ENCODE peak calls at places on chromosomes 1 and 21, in nine cellular contexts. A is stomach; B is tibial artery; K is esophagus squamous epithelium; I is lung; C is fibroblast of mammary gland; S is fibroblast of lung; W is astrocyte; X is CD8-positive, alpha-beta T cell. N is an unnamed sample.
A peak's percentile ranks its signal among the peaks of the same experiment; 100 is the strongest.

GRCh38 chr1:42940851-42941639 is 17.6 kb downstream of the SLC2A1 start:
- DNase-seq in A (no peak), B (peak; percentile 80), K (no peak), I (no peak), C (peak; percentile 92), S (peak; percentile 100), W (peak; percentile 100), X (no peak), N (no peak)

GRCh38 chr1:201511925-201512539 is 5.1 kb upstream of the CSRP1 start:
- DNase-seq in A (peak; percentile 72), B (peak; percentile 84), K (no peak), I (peak; percentile 83), C (no peak), S (no peak), W (no peak), X (no peak), N (peak; percentile 94)

GRCh38 chr1:46812996-46813857 is 14.4 kb downstream of the CYP4B1 start:
- DNase-seq in A (no peak), B (no peak), K (no peak), I (no peak), C (no peak), S (no peak), W (no peak), X (no peak), N (no peak)

GRCh38 chr1:12157366-12158231 is 9.2 kb upstream of the TNFRSF1B start:
- DNase-seq in A (no peak), B (no peak), K (no peak), I (no peak), C (no peak), S (no peak), W (no peak), X (no peak), N (peak; percentile 34)

GRCh38 chr1:66557157-66557556 is 23.2 kb downstream of the SGIP1 start:
- DNase-seq in A (no peak), B (no peak), K (no peak), I (no peak), C (peak; percentile 79), S (peak; percentile 59), W (peak; percentile 40), X (no peak), N (no peak)

GRCh38 chr21:42845296-42845965 is 33.9 kb downstream of the WDR4 start:
- DNase-seq in A (peak; percentile 77), B (peak; percentile 63), K (no peak), I (peak; percentile 58), C (no peak), S (peak; percentile 32), W (peak; percentile 10), X (no peak), N (peak; percentile 45)

GRCh38 chr1:208405014-208405413 is 160.8 kb upstream of the PLXNA2 start:
- DNase-seq in A (no peak), B (no peak), K (no peak), I (no peak), C (no peak), S (no peak), W (no peak), X (no peak), N (no peak)

GRCh38 chr1:222552882-222553281 is 5.0 kb upstream of the HHIPL2 start:
- DNase-seq in A (no peak), B (no peak), K (no peak), I (no peak), C (peak; percentile 26), S (no peak), W (no peak), X (no peak), N (no peak)

GRCh38 chr1:160950657-160951056 is 4.0 kb downstream of the ITLN2 start:
- DNase-seq in A (no peak), B (no peak), K (no peak), I (no peak), C (no peak), S (no peak), W (no peak), X (no peak), N (no peak)

GRCh38 chr1:184088037-184088436 is 36.5 kb downstream of the TSEN15 start:
- DNase-seq in A (no peak), B (no peak), K (no peak), I (no peak), C (no peak), S (no peak), W (no peak), X (no peak), N (no peak)

GRCh38 chr1:213201380-213202155 is 150.5 kb downstream of the RPS6KC1 start:
- DNase-seq in A (no peak), B (no peak), K (no peak), I (no peak), C (peak; percentile 95), S (no peak), W (no peak), X (no peak), N (no peak)

GRCh38 chr21:31623664-31624063 is 35.8 kb upstream of the SOD1 start:
- DNase-seq in A (no peak), B (no peak), K (no peak), I (no peak), C (no peak), S (no peak), W (no peak), X (no peak), N (no peak)

GRCh38 chr1:207838156-207839082 is 72.5 kb downstream of the CD34 start:
- DNase-seq in A (peak; percentile 73), B (peak; percentile 71), K (no peak), I (no peak), C (peak; percentile 24), S (no peak), W (no peak), X (no peak), N (no peak)

GRCh38 chr21:17738171-17738953 is 80.8 kb downstream of the C21orf91 start:
- DNase-seq in A (peak; percentile 51), B (no peak), K (no peak), I (no peak), C (no peak), S (no peak), W (no peak), X (no peak), N (peak; percentile 48)

GRCh38 chr1:34906756-34907155 is 22.7 kb downstream of the DLGAP3 start:
- DNase-seq in A (no peak), B (no peak), K (no peak), I (no peak), C (no peak), S (no peak), W (no peak), X (no peak), N (no peak)

GRCh38 chr1:53947172-53947835 is 1.2 kb downstream of the LRRC42 start:
- DNase-seq in A (no peak), B (no peak), K (no peak), I (no peak), C (no peak), S (no peak), W (no peak), X (no peak), N (no peak)

GRCh38 chr1:194658090-194658439 is 1471.7 kb upstream of the B3GALT2 start:
- DNase-seq in A (no peak), B (no peak), K (no peak), I (no peak), C (peak; percentile 3), S (peak; percentile 87), W (peak; percentile 84), X (no peak), N (no peak)

GRCh38 chr1:98653186-98653585 is 8.3 kb upstream of the SNX7 start:
- DNase-seq in A (no peak), B (no peak), K (no peak), I (no peak), C (peak; percentile 50), S (peak; percentile 27), W (no peak), X (no peak), N (no peak)

GRCh38 chr1:234977891-234978396 is 150.7 kb downstream of the TOMM20 start:
- DNase-seq in A (peak; percentile 53), B (no peak), K (no peak), I (no peak), C (no peak), S (no peak), W (no peak), X (no peak), N (no peak)
- H3K4me3 ChIP-seq in A (no peak overlapping the region), B (no peak overlapping the region), K (no peak overlapping the region), I (no peak overlapping the region), C (no peak overlapping the region), S (no peak overlapping the region), W (no peak overlapping the region), X (no peak overlapping the region), N (no peak overlapping the region)

DNA sequence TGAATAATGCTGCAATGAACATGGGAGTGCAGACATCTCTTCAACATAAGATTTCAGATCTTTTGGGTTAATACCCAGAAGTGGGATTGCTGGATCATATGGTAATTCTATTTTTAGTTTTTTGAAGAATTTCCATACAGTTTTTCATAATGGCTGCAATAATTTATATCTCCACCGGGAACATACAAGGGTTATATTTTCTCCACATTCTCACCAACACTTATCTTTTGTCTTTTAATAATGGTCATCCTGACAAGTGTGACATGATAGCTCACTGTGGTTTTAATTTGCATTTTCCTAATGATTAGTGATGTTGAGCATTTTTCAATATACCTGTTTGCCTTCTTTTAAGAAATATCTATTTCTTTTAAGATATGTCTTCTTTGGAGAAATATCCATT is 44.5 kb upstream of the WARS2 start:
- DNase-seq in A (no peak), B (no peak), K (no peak), I (no peak), C (no peak), S (no peak), W (no peak), X (no peak), N (no peak)
- TF ChIP-seq CTCF in A (no peak), B (no peak), K (no peak), I (no peak), C (no peak), S (no peak), W (no peak), X (no peak), N (no peak)

GRCh38 chr1:157158967-157159366 is 20.8 kb upstream of the ETV3 start:
- DNase-seq in A (no peak), B (no peak), K (no peak), I (no peak), C (no peak), S (no peak), W (no peak), X (no peak), N (no peak)

GRCh38 chr1:157162345-157162744 is 24.1 kb upstream of the ETV3 start:
- DNase-seq in A (no peak), B (no peak), K (no peak), I (no peak), C (no peak), S (no peak), W (no peak), X (no peak), N (no peak)

GRCh38 chr1:157157481-157158190 is 19.4 kb upstream of the ETV3 start:
- DNase-seq in A (no peak), B (no peak), K (no peak), I (no peak), C (peak; percentile 57), S (peak; percentile 64), W (peak; percentile 45), X (no peak), N (no peak)

GRCh38 chr1:157163273-157164127 is 25.3 kb upstream of the ETV3 start:
- DNase-seq in A (peak; percentile 76), B (peak; percentile 75), K (no peak), I (peak; percentile 70), C (peak; percentile 54), S (peak; percentile 36), W (no peak), X (peak; percentile 61), N (peak; percentile 28)

GRCh38 chr1:157161901-157162300 is 23.7 kb upstream of the ETV3 start:
- DNase-seq in A (no peak), B (no peak), K (no peak), I (no peak), C (no peak), S (no peak), W (no peak), X (no peak), N (no peak)
- H3K4me3 ChIP-seq in A (no peak overlapping the region), B (no peak overlapping the region), K (no peak overlapping the region), I (no peak overlapping the region), C (no peak overlapping the region), S (no peak overlapping the region), W (no peak overlapping the region), X (no peak overlapping the region), N (no peak overlapping the region)

GRCh38 chr1:84759756-84760155 is 69.5 kb upstream of the SSX2IP start:
- DNase-seq in A (no peak), B (no peak), K (no peak), I (no peak), C (no peak), S (no peak), W (no peak), X (no peak), N (no peak)
- TF ChIP-seq CTCF in A (no peak), B (no peak), K (no peak), I (no peak), C (no peak), S (no peak), W (no peak), X (no peak), N (no peak)

N was measured in LNCaP clone FGC.